ENCODE peak calls at places on chromosomes 11 and 22, in four cellular contexts. C, H, T and Q are unnamed samples.

GRCh38 chr11:4134844-4135243 is 40.2 kb downstream of the RRM1 start:
- DNase-seq in C (peak), H (no peak), T (no peak), Q (peak)

GRCh38 chr11:128621491-128622136 is 34.3 kb upstream of the ETS1 start:
- DNase-seq in C (no peak), H (no peak), T (no peak), Q (no peak)

GRCh38 chr11:111978028-111978771 is 41.1 kb downstream of the DIXDC1 start:
- DNase-seq in C (no peak), H (peak), T (peak), Q (no peak)

GRCh38 chr11:119110439-119110838 is 3.3 kb downstream of the C2CD2L start:
- DNase-seq in C (no peak), H (no peak), T (no peak), Q (no peak)

GRCh38 chr11:59088164-59088563 is 2.1 kb downstream of the GLYATL1B start:
- DNase-seq in C (no peak), H (no peak), T (no peak), Q (no peak)

GRCh38 chr11:76770642-76771445 is 12.3 kb upstream of the TSKU start:
- DNase-seq in C (peak), H (no peak), T (no peak), Q (peak)

GRCh38 chr22:43642319-43642718 is 169.8 kb downstream of the EFCAB6 start:
- DNase-seq in C (no peak), H (no peak), T (no peak), Q (no peak)

GRCh38 chr11:124114942-124115781 is at the start of gene VWA5A:
- DNase-seq in C (peak), H (peak), T (peak), Q (peak)

GRCh38 chr22:19526702-19527111 is 2.5 kb upstream of the CLDN5 start:
- DNase-seq in C (no peak), H (no peak), T (no peak), Q (no peak)

GRCh38 chr11:134636071-134636470 is 224.0 kb upstream of the B3GAT1 start:
- DNase-seq in C (no peak), H (no peak), T (no peak), Q (no peak)

GRCh38 chr11:14136561-14136960 is 174.0 kb downstream of the SPON1 start:
- DNase-seq in C (no peak), H (no peak), T (no peak), Q (no peak)

GRCh38 chr22:27597703-27598444 is 203.7 kb downstream of the MN1 start:
- DNase-seq in C (no peak), H (no peak), T (peak), Q (no peak)

GRCh38 chr11:65434667-65435179 is 12.1 kb downstream of the NEAT1 start:
- DNase-seq in C (no peak), H (no peak), T (no peak), Q (no peak)

GRCh38 chr22:19873138-19873959 is 18.7 kb upstream of the GNB1L start:
- DNase-seq in C (no peak), H (no peak), T (no peak), Q (no peak)

GRCh38 chr11:59289356-59289755 is 69.3 kb upstream of the OR5AN1 start:
- DNase-seq in C (no peak), H (no peak), T (no peak), Q (no peak)

GRCh38 chr22:46935506-46936377 is 173.3 kb downstream of the TBC1D22A start:
- DNase-seq in C (peak), H (no peak), T (peak), Q (no peak)

GRCh38 chr11:129023968-129024676 is 81.5 kb upstream of the TP53AIP1 start:
- DNase-seq in C (no peak), H (peak), T (no peak), Q (no peak)

GRCh38 chr22:28995551-28995950 is 66.1 kb downstream of the C22orf31 start:
- DNase-seq in C (no peak), H (no peak), T (no peak), Q (no peak)

GRCh38 chr11:21933095-21933494 is 259.8 kb upstream of the ANO5 start:
- DNase-seq in C (no peak), H (no peak), T (peak), Q (no peak)

GRCh38 chr11:28231475-28231874 is 123.3 kb downstream of the METTL15 start:
- DNase-seq in C (no peak), H (no peak), T (no peak), Q (no peak)

GRCh38 chr11:79067355-79067685 is 373.5 kb downstream of the TENM4 start:
- DNase-seq in C (no peak), H (no peak), T (no peak), Q (no peak)

GRCh38 chr22:42676059-42676607 is 26.9 kb upstream of the CYB5R3 start:
- DNase-seq in C (no peak), H (no peak), T (no peak), Q (no peak)

GRCh38 chr11:17471501-17471900 is 5.1 kb downstream of the ABCC8 start:
- DNase-seq in C (peak), H (no peak), T (no peak), Q (no peak)

GRCh38 chr11:121494355-121495099 is 41.8 kb upstream of the SORL1-AS1 start:
- DNase-seq in C (no peak), H (no peak), T (no peak), Q (no peak)

GRCh38 chr11:27347949-27348879 is 14.8 kb downstream of the CCDC34 start:
- DNase-seq in C (no peak), H (no peak), T (no peak), Q (no peak)

GRCh38 chr11:100674212-100674611 is 12.9 kb upstream of the ARHGAP42 start:
- DNase-seq in C (no peak), H (no peak), T (no peak), Q (no peak)

GRCh38 chr11:123509737-123510578 is 79.9 kb downstream of the GRAMD1B start:
- DNase-seq in C (no peak), H (peak), T (peak), Q (no peak)

GRCh38 chr11:113675003-113675471 is 31.1 kb downstream of the TMPRSS5 start:
- DNase-seq in C (no peak), H (no peak), T (peak), Q (no peak)

GRCh38 chr22:24445481-24446290 is 18.3 kb downstream of the ADORA2A start:
- DNase-seq in C (peak), H (no peak), T (peak), Q (no peak)

GRCh38 chr11:94774345-94774744 is 6.2 kb downstream of the AMOTL1 start:
- DNase-seq in C (no peak), H (no peak), T (no peak), Q (no peak)

GRCh38 chr11:94780432-94780831 is 12.3 kb downstream of the AMOTL1 start:
- DNase-seq in C (no peak), H (no peak), T (no peak), Q (no peak)

GRCh38 chr11:94775576-94776327 is 7.6 kb downstream of the AMOTL1 start:
- DNase-seq in C (no peak), H (no peak), T (no peak), Q (no peak)

GRCh38 chr11:94773842-94774241 is 5.7 kb downstream of the AMOTL1 start:
- DNase-seq in C (no peak), H (no peak), T (no peak), Q (no peak)

GRCh38 chr11:94776351-94777321 is 8.5 kb downstream of the AMOTL1 start:
- DNase-seq in C (no peak), H (no peak), T (no peak), Q (peak)
- TF ChIP-seq JUN in C (no peak), H (no peak), T (no peak), Q (no peak)

GRCh38 chr11:11570823-11571222 is 51.0 kb downstream of the GALNT18 start:
- DNase-seq in C (no peak), H (no peak), T (no peak), Q (no peak)

GRCh38 chr11:11567862-11568650 is 53.7 kb downstream of the GALNT18 start:
- DNase-seq in C (no peak), H (no peak), T (no peak), Q (no peak)

GRCh38 chr11:11568651-11569229 is 53.1 kb downstream of the GALNT18 start:
- DNase-seq in C (no peak), H (no peak), T (no peak), Q (no peak)

GRCh38 chr11:11571893-11572292 is 49.9 kb downstream of the GALNT18 start:
- DNase-seq in C (no peak), H (no peak), T (no peak), Q (no peak)

GRCh38 chr11:11569936-11570491 is 51.8 kb downstream of the GALNT18 start:
- DNase-seq in C (no peak), H (no peak), T (no peak), Q (no peak)
- TF ChIP-seq MAFK in C (no peak), H (no peak), T (no peak), Q (no peak)

DNA sequence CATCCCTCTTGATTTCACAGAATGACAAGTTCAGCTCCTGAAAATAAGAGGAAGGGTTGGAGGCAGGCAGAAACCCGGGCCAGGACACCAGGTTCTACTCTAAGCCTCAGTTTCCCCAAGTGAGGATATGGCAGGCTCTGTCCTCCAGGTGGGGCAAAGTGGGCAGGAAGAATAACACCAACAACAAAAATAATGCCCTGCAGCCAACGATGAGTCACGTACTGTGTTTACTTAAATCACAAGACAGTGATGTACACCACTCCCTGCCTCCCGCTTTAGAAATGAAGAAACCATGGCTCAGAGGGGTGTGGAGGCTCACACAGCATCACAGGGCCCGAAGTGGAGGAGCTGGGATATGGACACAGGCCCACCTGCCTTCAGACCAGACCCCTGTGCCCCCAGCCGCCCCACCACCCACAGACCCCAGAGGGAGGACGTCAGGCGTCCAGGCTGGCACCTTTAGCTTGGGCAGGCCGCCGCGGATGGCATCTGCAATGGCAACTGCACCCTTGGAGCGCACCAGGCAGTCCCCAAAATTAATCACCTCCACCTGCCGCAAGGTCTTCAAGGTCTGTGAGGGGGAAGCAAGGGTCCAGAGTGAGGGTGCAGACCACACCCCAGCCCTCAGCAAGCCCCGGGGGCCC is 15.6 kb upstream of the CHADL start:
- DNase-seq in C (no peak), H (no peak), T (no peak), Q (peak)
- TF ChIP-seq JUN in C (no peak), H (no peak), T (no peak), Q (no peak)

DNA sequence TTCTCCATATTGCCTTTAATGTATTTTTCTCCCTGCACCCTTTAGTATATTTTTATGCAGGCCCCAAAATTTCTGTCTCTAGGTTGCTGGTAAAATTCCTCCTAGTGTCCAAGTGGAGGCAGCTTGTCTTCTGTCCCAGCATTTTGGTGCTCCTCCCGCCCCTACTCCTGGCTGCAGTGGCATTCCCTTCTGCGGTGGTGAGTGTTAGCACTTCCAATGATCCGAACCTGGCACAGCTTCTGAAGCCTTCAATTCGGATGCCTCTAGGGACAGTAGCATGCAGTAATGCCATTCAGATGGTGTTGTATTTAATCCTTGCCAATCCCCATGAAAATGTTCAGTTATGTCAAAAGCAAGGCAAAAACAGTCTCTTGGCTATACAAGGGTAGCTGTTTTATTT is 5.9 kb downstream of the YWHAH start:
- DNase-seq in C (no peak), H (no peak), T (no peak), Q (no peak)
- TF ChIP-seq MAFK in C (no peak), H (no peak), T (no peak), Q (no peak)

GRCh38 chr22:37982938-37983859 is 1.2 kb downstream of the SOX10 start:
- DNase-seq in C (no peak), H (no peak), T (peak), Q (no peak)

GRCh38 chr22:37983860-37984791 is at the start of gene SOX10:
- DNase-seq in C (no peak), H (no peak), T (no peak), Q (no peak)

GRCh38 chr22:37979782-37980181 is 4.6 kb downstream of the SOX10 start:
- DNase-seq in C (no peak), H (no peak), T (no peak), Q (no peak)

GRCh38 chr22:37982151-37982838 is 2.1 kb downstream of the SOX10 start:
- DNase-seq in C (no peak), H (no peak), T (no peak), Q (no peak)

DNA sequence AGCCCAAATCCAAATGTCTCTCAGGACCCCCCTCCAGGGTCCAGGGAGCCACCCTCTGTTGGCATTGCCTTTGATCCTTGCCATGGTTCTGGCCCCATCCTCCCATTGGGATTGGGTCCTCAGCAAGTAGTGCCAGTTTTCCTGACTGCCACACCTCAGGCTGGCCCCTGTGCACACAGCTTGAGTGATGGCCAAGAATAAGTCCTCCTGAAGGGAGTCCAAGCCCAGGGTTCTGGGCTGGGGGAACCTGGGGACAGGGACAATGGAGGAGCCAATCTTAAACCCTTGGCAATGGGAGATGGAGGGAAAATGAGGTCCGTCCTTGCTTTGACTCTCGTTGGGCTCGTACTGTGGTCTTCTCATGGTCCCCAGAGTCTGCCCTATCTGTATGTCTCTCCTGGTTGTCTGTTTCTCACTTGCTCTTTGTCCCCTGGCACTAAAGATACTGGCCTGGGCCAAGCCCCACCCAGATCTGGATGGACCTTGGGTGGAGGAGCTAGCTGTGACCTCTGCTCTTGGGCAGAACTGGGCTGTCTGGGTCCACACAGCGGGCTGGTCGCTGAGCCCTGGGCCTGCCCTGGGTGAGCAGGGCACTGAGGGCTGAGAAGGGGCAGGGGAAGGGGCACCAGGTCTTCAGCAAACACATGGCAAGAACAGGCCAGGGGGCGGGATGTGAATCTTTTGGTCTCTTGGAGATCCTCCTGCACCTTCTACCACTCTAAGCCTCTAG is 2.9 kb downstream of the SOX10 start:
- DNase-seq in C (peak), H (no peak), T (no peak), Q (no peak)
- TF ChIP-seq JUN in C (no peak), H (no peak), T (no peak), Q (no peak)

DNA sequence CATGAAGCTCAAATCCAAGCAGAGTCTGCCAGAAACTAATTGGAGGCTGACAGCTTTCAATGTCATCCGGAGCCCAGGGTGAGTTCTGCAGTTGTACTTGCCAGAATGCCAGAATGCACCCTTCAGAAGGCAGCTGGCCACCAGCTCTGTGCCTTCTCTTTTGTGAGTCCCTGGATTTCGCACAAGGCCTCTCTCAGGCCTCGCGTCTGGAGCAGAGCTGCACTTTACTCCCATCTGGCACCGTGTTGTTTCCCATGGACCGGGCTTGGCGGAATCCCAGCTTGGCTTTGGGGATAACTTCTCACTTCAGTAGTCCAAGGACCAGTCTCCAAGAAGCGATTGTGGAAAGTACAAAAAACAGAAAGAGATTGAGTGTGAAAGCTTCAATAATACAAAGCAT is 451.3 kb upstream of the KIRREL3 start:
- DNase-seq in C (no peak), H (no peak), T (no peak), Q (no peak)
- TF ChIP-seq MAFK in C (no peak), H (no peak), T (no peak), Q (no peak)